ENCODE peak calls at places on chromosomes 6 and 20, in seven cellular contexts. L is Right ventricle myocardium inferior; I is activated T-cell treated with anti-CD3 and anti-CD28 coated beads, Interleukin-2, amount 50 U/mL, for 72 hours; S is NCI-H1092 treated with DMSO at 0.1 percent for 48 hours; W is NCI-H1417; P is CD4-positive, alpha-beta memory T cell; X is left cardiac atrium. H is an unnamed sample.

GRCh38 chr6:149834513-149835481 is 29.4 kb downstream of the LRP11 start:
- DNase-seq in S (peak; percentile 34), X (peak; percentile 29), I (peak; percentile 68), W (peak; percentile 52), P (peak; percentile 78), L (no peak), H (no peak)

GRCh38 chr6:12113190-12113578 is 101.1 kb downstream of the HIVEP1 start:
- DNase-seq in X (no peak), S (no peak), L (no peak), P (no peak), W (no peak), I (peak; percentile 33), H (no peak)

GRCh38 chr6:151647871-151648639 is 154.2 kb downstream of the CCDC170 start:
- DNase-seq in S (no peak), W (no peak), I (no peak), P (no peak), X (no peak), L (no peak), H (no peak)

GRCh38 chr6:157381631-157382621 is 936 bp downstream of the ZDHHC14 start:
- DNase-seq in L (peak; percentile 79), I (peak; percentile 71), P (peak; percentile 55), X (peak; percentile 78), S (peak; percentile 29), W (peak; percentile 79), H (peak; percentile 53)

GRCh38 chr20:16749573-16749972 is 1.4 kb downstream of the OTOR start:
- DNase-seq in P (no peak), S (no peak), L (no peak), X (no peak), W (no peak), I (no peak), H (no peak)

GRCh38 chr6:6916598-6916997 is 191.2 kb upstream of the RREB1 start:
- DNase-seq in I (no peak), P (no peak), S (no peak), L (no peak), W (no peak), X (no peak), H (no peak)

GRCh38 chr6:148693882-148694484 is 52.8 kb upstream of the UST start:
- DNase-seq in L (no peak), W (no peak), S (no peak), X (no peak), I (no peak), P (no peak), H (no peak)

GRCh38 chr20:18543932-18544331 is 23.3 kb upstream of the SMIM26 start:
- DNase-seq in I (no peak), W (peak; percentile 90), P (no peak), L (no peak), X (peak; percentile 51), S (peak; percentile 98), H (no peak)

GRCh38 chr6:123898669-123899068 is 95.0 kb downstream of the NKAIN2 start:
- DNase-seq in P (no peak), I (no peak), L (no peak), S (no peak), W (no peak), X (no peak), H (no peak)

GRCh38 chr20:62025832-62026563 is 39.7 kb downstream of the TAF4 start:
- DNase-seq in P (no peak), L (peak; percentile 46), X (peak; percentile 47), I (peak; percentile 14), S (no peak), W (no peak), H (no peak)

GRCh38 chr6:131213501-131213990 is 78.3 kb downstream of the AKAP7 start:
- DNase-seq in I (no peak), X (no peak), P (no peak), S (no peak), L (no peak), W (no peak), H (no peak)

GRCh38 chr6:56087421-56087820 is 160.0 kb downstream of the COL21A1 start:
- DNase-seq in X (no peak), W (no peak), L (no peak), P (no peak), I (no peak), S (no peak), H (no peak)

GRCh38 chr6:107103082-107103481 is 12.2 kb downstream of the BEND3 start:
- DNase-seq in W (no peak), P (no peak), I (no peak), X (no peak), S (peak; percentile 22), L (no peak), H (no peak)

GRCh38 chr6:129744201-129744879 is 34.4 kb upstream of the ARHGAP18 start:
- DNase-seq in W (no peak), S (peak; percentile 4), P (no peak), L (no peak), X (no peak), I (no peak), H (no peak)

GRCh38 chr6:50655848-50656453 is 57.4 kb upstream of the TFAP2D start:
- DNase-seq in W (no peak), S (no peak), I (no peak), P (no peak), X (no peak), L (no peak), H (no peak)

GRCh38 chr6:147061152-147061551 is 143.1 kb upstream of the STXBP5 start:
- DNase-seq in W (peak; percentile 50), S (peak; percentile 15), L (no peak), I (no peak), P (no peak), X (no peak), H (no peak)

GRCh38 chr20:48153523-48153922 is 368.2 kb upstream of the SULF2 start:
- DNase-seq in I (no peak), W (peak; percentile 15), S (peak; percentile 74), L (no peak), P (no peak), X (no peak), H (no peak)

GRCh38 chr20:35226126-35226774 is at the start of gene MMP24:
- DNase-seq in I (no peak), L (no peak), W (peak; percentile 50), P (no peak), S (peak; percentile 24), X (no peak), H (no peak)

GRCh38 chr6:158751842-158752424 is 67.2 kb downstream of the EZR start:
- DNase-seq in X (no peak), W (no peak), S (no peak), L (no peak), I (no peak), P (no peak), H (no peak)

GRCh38 chr20:45300961-45301360 is 5.7 kb upstream of the RBPJL start:
- DNase-seq in L (no peak), S (no peak), X (no peak), I (peak; percentile 63), W (no peak), P (no peak), H (peak; percentile 84)

GRCh38 chr20:42003380-42003779 is 385.2 kb upstream of the CHD6 start:
- DNase-seq in W (no peak), L (no peak), X (no peak), S (no peak), P (no peak), I (no peak), H (no peak)

GRCh38 chr6:149236584-149236983 is 80.9 kb upstream of the TAB2 start:
- DNase-seq in W (peak; percentile 38), P (no peak), I (no peak), X (no peak), S (peak; percentile 84), L (no peak), H (no peak)

GRCh38 chr20:50196248-50196647 is 5.6 kb downstream of the CEBPB start:
- DNase-seq in W (no peak), P (no peak), S (no peak), X (no peak), I (no peak), L (no peak), H (no peak)

GRCh38 chr6:52522151-52522626 is 54.7 kb downstream of the TRAM2 start:
- DNase-seq in L (no peak), I (no peak), S (no peak), W (no peak), X (peak; percentile 70), P (no peak), H (no peak)

GRCh38 chr6:149012040-149012545 is 265.3 kb downstream of the UST start:
- DNase-seq in P (no peak), W (no peak), L (no peak), I (no peak), X (no peak), S (no peak), H (peak; percentile 45)

GRCh38 chr6:119142051-119142450 is 63.6 kb upstream of the FAM184A start:
- DNase-seq in P (no peak), L (no peak), X (no peak), I (no peak), W (no peak), S (no peak), H (no peak)

GRCh38 chr6:170096191-170096802 is 194.6 kb downstream of the DLL1 start:
- DNase-seq in P (no peak), L (peak; percentile 56), X (no peak), W (peak; percentile 92), S (no peak), I (no peak), H (no peak)

GRCh38 chr6:30357678-30358339 is 12.9 kb downstream of the RPP21 start:
- DNase-seq in S (peak; percentile 29), P (peak; percentile 60), W (peak; percentile 39), X (peak; percentile 46), L (no peak), I (peak; percentile 52), H (peak; percentile 32)

GRCh38 chr20:51276331-51276730 is 253.4 kb upstream of the KCNG1 start:
- DNase-seq in S (no peak), X (no peak), L (no peak), P (no peak), I (no peak), W (no peak), H (no peak)

GRCh38 chr20:15937179-15937578 is 636.1 kb downstream of the KIF16B start:
- DNase-seq in P (no peak), W (no peak), S (no peak), I (no peak), X (no peak), L (no peak), H (no peak)

GRCh38 chr6:83488448-83488847 is 23.9 kb upstream of the PRSS35 start:
- DNase-seq in L (no peak), W (no peak), P (no peak), S (no peak), I (no peak), X (no peak), H (no peak)

GRCh38 chr20:21214431-21214830 is 88.5 kb downstream of the KIZ start:
- DNase-seq in W (no peak), X (no peak), I (no peak), P (no peak), L (no peak), S (no peak), H (no peak)

GRCh38 chr6:43807228-43808061 is 37.4 kb downstream of the VEGFA start:
- DNase-seq in W (no peak), P (no peak), I (no peak), S (no peak), L (no peak), X (no peak), H (no peak)

GRCh38 chr6:91506509-91506908 is 919.6 kb upstream of the MAP3K7 start:
- DNase-seq in L (no peak), S (no peak), W (no peak), I (no peak), X (no peak), P (no peak), H (no peak)

GRCh38 chr6:43806041-43806757 is 36.2 kb downstream of the VEGFA start:
- DNase-seq in S (no peak), I (no peak), X (no peak), P (no peak), W (peak; percentile 17), L (no peak), H (no peak)

GRCh38 chr6:151379933-151380847 is 11.2 kb downstream of the ZBTB2 start:
- DNase-seq in I (no peak), S (no peak), P (peak; percentile 47), X (no peak), L (no peak), W (no peak), H (no peak)

GRCh38 chr20:58892932-58893224 is 40.4 kb downstream of the GNAS start:
- DNase-seq in P (no peak), X (no peak), W (peak; percentile 53), I (no peak), S (peak; percentile 53), L (no peak), H (no peak)

GRCh38 chr6:29655658-29656057 is 1.2 kb upstream of the MOG start:
- DNase-seq in I (no peak), L (no peak), W (no peak), X (no peak), S (no peak), P (no peak), H (no peak)

H was measured in 8988T.